ENCODE peak calls at places on chromosomes 2 and 18, in six cellular contexts. C, I, N, J, L and W are unnamed samples.

GRCh38 chr18:13577091-13577697 is 149.2 kb downstream of the FAM210A start:
- DNase-seq in L (no peak), C (no peak), N (peak), I (no peak), J (peak), W (no peak)

GRCh38 chr2:209511637-209512036 is 87.8 kb downstream of the MAP2 start:
- DNase-seq in C (peak), N (no peak), J (no peak), I (no peak), L (no peak), W (no peak)

GRCh38 chr2:232779935-232780334 is 3.6 kb upstream of the KCNJ13 start:
- DNase-seq in J (no peak), L (no peak), N (no peak), I (no peak), C (no peak), W (no peak)

GRCh38 chr2:48677450-48677849 is 59.8 kb downstream of the GTF2A1L start:
- DNase-seq in J (no peak), L (no peak), I (no peak), C (no peak), N (no peak), W (no peak)

GRCh38 chr2:3492951-3493609 is 26.3 kb downstream of the ADI1 start:
- DNase-seq in I (no peak), N (peak), C (peak), J (peak), L (no peak), W (no peak)

GRCh38 chr2:66445076-66445724 is 10.3 kb downstream of the MEIS1 start:
- DNase-seq in J (peak), L (peak), I (no peak), C (no peak), N (peak), W (no peak)

GRCh38 chr18:63882333-63883141 is 5.0 kb upstream of the SERPINB2 start:
- DNase-seq in I (peak), L (no peak), C (peak), J (peak), N (peak), W (no peak)

GRCh38 chr18:62755946-62756345 is 40.6 kb downstream of the PHLPP1 start:
- DNase-seq in I (no peak), C (no peak), N (no peak), L (no peak), J (no peak), W (no peak)

GRCh38 chr2:120509213-120509815 is 163.4 kb downstream of the INHBB start:
- DNase-seq in J (no peak), L (peak), N (no peak), I (no peak), C (no peak), W (no peak)

GRCh38 chr2:65799455-65799854 is 367.1 kb upstream of the SPRED2 start:
- DNase-seq in J (no peak), N (no peak), L (no peak), C (no peak), I (no peak), W (no peak)

GRCh38 chr2:60094450-60094929 is 459.0 kb downstream of the BCL11A start:
- DNase-seq in I (no peak), L (no peak), J (no peak), N (peak), C (no peak), W (no peak)

GRCh38 chr2:179201884-179202283 is 62.7 kb downstream of the SESTD1 start:
- DNase-seq in I (no peak), C (no peak), N (no peak), L (no peak), J (peak), W (no peak)

GRCh38 chr18:23575309-23575651 is 11.0 kb downstream of the NPC1 start:
- DNase-seq in L (no peak), I (no peak), C (no peak), N (no peak), J (no peak), W (no peak)

GRCh38 chr2:54454922-54455583 is 1.1 kb upstream of the SPTBN1 start:
- DNase-seq in J (no peak), C (no peak), L (peak), N (no peak), I (no peak), W (no peak)

GRCh38 chr2:54456526-54457325 is 599 bp downstream of the SPTBN1 start:
- DNase-seq in J (peak), L (peak), C (peak), N (peak), I (no peak), W (no peak)

GRCh38 chr2:54455584-54456525 is at the start of gene SPTBN1:
- DNase-seq in C (peak), J (peak), L (peak), I (no peak), N (peak), W (peak)

GRCh38 chr2:54459037-54459441 is 2.9 kb downstream of the SPTBN1 start:
- DNase-seq in C (no peak), I (no peak), L (no peak), N (no peak), J (peak), W (no peak)

DNA sequence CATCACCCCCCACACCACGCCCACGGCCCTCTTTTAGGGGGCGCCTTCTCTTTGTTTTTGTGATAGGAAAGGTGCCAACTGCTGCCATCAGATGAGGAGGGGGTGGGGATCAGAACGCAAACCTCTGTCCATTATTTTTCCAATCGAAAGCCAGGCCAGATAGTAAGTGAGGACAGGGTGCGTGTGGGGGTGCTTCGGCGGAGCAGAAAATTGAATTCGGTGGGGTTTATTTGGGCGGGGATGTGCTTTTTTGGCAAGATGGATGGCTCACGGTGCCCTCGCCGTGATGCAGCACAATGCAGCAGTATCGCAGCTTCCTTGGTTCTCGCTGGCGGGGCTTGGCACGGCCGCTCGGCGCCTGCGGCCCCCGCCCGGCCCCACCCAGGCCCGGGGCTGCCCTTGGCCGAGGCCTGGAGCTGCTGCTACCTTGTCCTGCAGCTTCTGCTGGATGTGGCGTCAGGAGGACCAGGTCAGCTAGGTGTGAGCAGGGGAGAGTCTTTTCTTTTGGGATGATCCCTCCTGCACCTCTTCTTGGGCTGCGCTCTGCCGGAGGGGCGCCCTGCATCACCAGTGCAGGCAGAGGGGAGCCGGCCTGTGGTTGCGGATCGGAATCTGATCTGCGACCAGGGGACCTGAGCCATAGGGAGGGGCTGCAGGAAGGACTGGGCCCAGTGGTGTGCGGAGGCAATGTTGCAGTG is 1.3 kb downstream of the SPTBN1 start:
- DNase-seq in J (peak), L (peak), I (no peak), N (peak), C (no peak), W (no peak)
- H3K27ac ChIP-seq in J (peak), L (peak), I (no peak), N (no peak), C (peak), W (no peak)

GRCh38 chr2:135820003-135820618 is 16.9 kb downstream of the LCT start:
- DNase-seq in I (no peak), J (peak), L (no peak), C (no peak), N (no peak), W (peak)
- H3K27ac ChIP-seq in I (no peak), J (peak), L (no peak), C (no peak), N (no peak), W (no peak)

GRCh38 chr2:43823751-43824150 is 14.9 kb downstream of the ABCG5 start:
- DNase-seq in C (no peak), N (no peak), L (no peak), J (no peak), I (no peak), W (no peak)

GRCh38 chr2:43812947-43813346 is 25.7 kb downstream of the ABCG5 start:
- DNase-seq in L (no peak), N (no peak), C (no peak), J (no peak), I (no peak), W (no peak)

GRCh38 chr2:43824512-43824911 is 14.1 kb downstream of the ABCG5 start:
- DNase-seq in N (no peak), C (no peak), L (no peak), J (no peak), I (no peak), W (no peak)

GRCh38 chr2:43819489-43820163 is 19.0 kb downstream of the ABCG5 start:
- DNase-seq in I (no peak), L (no peak), C (no peak), N (no peak), J (no peak), W (no peak)

DNA sequence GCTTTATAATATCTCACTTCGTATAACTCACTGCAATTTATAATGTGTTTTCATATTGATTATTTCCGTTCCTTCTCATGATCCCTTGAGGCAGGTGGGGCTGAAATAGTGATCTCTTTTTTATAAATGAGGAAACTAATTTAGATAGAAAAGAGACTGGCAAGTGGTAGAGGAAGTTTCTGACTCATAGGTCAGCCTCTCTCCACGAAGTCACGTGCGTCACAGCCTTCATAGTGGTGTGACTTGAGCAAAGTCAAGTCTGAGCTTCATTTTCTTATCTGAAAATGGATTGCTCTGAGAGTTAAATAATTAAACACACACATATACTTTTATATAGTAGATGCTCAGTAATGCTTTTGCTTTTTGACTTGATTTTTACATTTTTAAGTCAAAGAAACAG is 19.9 kb downstream of the ABCG5 start:
- DNase-seq in N (no peak), C (peak), L (no peak), I (no peak), J (peak), W (no peak)
- H3K27ac ChIP-seq in N (no peak), C (no peak), L (no peak), I (no peak), J (no peak), W (no peak)

DNA sequence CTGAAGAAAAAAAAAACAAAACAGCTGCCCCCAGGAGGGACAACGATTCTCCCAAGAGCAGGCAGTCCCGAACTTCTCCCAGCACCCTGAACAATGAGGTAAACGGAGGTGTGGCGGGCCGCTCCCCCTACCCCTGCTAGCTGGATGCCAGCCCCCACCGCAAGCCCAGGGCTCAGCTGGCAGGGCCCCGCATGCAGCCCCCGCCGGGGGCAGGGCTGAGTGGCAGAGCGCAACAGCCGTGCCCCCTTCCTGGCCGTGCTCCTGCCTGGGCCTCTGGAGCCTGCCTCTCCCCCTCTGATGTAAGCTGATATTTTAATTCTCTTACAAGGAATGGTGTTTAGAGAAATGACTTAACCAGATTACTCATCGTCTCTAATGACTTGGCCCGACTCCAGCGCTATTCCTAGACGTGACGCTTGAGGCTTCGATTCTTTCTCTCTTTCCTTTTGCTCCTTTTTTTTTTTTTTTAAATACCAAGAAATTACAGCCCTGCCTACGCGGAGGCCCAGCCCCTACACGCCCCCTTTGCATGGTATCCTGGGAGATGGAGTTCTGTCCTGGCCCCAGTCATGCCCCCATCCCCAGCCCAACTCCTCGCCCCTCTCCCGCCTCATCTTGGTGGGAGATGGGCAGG is 4.6 kb upstream of the ARID5A start:
- DNase-seq in L (peak), N (peak), C (peak), I (peak), J (peak), W (peak)
- H3K27ac ChIP-seq in L (peak), N (peak), C (peak), I (peak), J (peak), W (peak)

GRCh38 chr18:54530285-54530684 is 60.8 kb upstream of the DYNAP start:
- DNase-seq in C (no peak), J (no peak), L (no peak), N (no peak), I (no peak), W (no peak)

GRCh38 chr18:54532962-54533361 is 58.1 kb upstream of the DYNAP start:
- DNase-seq in I (no peak), L (no peak), C (no peak), J (no peak), N (no peak), W (no peak)

GRCh38 chr18:54529444-54529843 is 61.6 kb upstream of the DYNAP start:
- DNase-seq in I (no peak), L (no peak), N (peak), C (no peak), J (no peak), W (no peak)

GRCh38 chr18:54532222-54532621 is 58.8 kb upstream of the DYNAP start:
- DNase-seq in J (no peak), L (no peak), C (no peak), I (no peak), N (peak), W (no peak)

GRCh38 chr18:54531402-54532065 is 59.5 kb upstream of the DYNAP start:
- DNase-seq in L (no peak), I (peak), J (no peak), C (no peak), N (peak), W (no peak)
- H3K27ac ChIP-seq in L (no peak), I (no peak), J (no peak), C (no peak), N (no peak), W (no peak)

GRCh38 chr2:44189104-44189503 is 20.4 kb downstream of the PPM1B start:
- DNase-seq in L (no peak), J (no peak), I (no peak), N (no peak), C (no peak), W (no peak)

GRCh38 chr2:44181648-44182047 is 13.0 kb downstream of the PPM1B start:
- DNase-seq in C (no peak), L (no peak), N (no peak), I (no peak), J (no peak), W (no peak)

GRCh38 chr2:44188696-44189095 is 20.0 kb downstream of the PPM1B start:
- DNase-seq in I (no peak), L (no peak), N (no peak), J (no peak), C (no peak), W (no peak)

GRCh38 chr2:44186800-44187199 is 18.1 kb downstream of the PPM1B start:
- DNase-seq in C (no peak), L (no peak), N (no peak), I (no peak), J (no peak), W (no peak)

GRCh38 chr2:44184106-44184505 is 15.4 kb downstream of the PPM1B start:
- DNase-seq in J (no peak), C (no peak), N (no peak), I (no peak), L (no peak), W (peak)
- H3K27ac ChIP-seq in J (no peak), C (no peak), N (no peak), I (no peak), L (no peak), W (no peak)

DNA sequence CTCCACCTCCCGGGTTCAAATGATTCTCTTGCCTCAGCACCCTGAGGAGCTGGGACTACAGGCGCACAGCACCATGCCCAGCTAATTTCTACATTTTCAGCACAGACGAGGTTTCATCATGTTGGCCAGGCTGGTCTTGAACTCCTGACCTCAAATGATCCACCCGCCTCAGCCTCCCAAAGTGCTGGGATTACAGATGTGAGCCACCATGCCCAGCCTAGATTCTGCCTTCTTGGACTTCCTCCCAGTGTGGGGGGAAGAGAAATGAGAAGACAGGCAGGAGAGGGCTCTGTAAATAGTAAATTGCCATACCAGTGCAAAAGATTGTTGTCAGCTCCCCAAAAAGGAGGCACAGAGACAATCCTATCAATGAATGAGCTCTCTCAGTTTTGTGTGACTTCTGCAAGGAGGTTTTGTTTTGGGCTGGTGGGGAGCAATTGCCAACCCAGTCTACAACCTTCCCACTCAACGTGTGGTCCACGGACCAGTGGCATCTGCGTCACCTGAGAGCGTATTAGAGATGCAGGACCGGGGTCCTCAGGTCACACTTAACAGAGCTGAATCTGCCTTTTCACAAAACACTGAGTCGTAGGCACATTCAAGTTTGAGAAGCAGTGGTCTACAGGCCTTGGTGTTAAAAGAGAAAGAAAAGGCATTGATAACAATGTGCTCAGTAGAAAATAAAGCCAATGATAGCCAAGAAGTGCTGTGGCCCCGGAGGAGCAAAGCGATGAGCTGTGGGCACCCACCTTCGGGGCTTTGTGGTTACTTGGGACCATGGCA is 78.1 kb downstream of the MYCN start:
- DNase-seq in C (no peak), N (no peak), L (no peak), I (no peak), J (no peak), W (no peak)
- H3K27ac ChIP-seq in C (no peak), N (no peak), L (no peak), I (no peak), J (no peak), W (no peak)